ENCODE peak calls at places on chromosomes 3 and 15, in eight cellular contexts. F, S, J, E, V, U, I and N are unnamed samples.

GRCh38 chr3:42071720-42072582 is 19.2 kb upstream of the TRAK1 start:
- DNase-seq in F (peak), S (no peak), J (peak), E (peak), V (peak), U (peak), I (no peak), N (peak)

GRCh38 chr15:80090879-80091503 is 31.5 kb downstream of the ZFAND6 start:
- DNase-seq in F (no peak), S (no peak), J (no peak), E (no peak), V (no peak), U (no peak), I (no peak), N (no peak)

GRCh38 chr15:88645171-88646087 is 6.6 kb downstream of the ISG20 start:
- DNase-seq in F (no peak), S (no peak), J (no peak), E (no peak), V (no peak), U (no peak), I (no peak), N (no peak)

GRCh38 chr3:194265505-194265892 is 85.6 kb downstream of the CPN2 start:
- DNase-seq in F (peak), S (no peak), J (peak), E (peak), V (no peak), U (peak), I (no peak), N (no peak)

GRCh38 chr3:10637342-10637741 is 132.0 kb upstream of the ATP2B2 start:
- DNase-seq in F (no peak), S (no peak), J (no peak), E (no peak), V (no peak), U (no peak), I (no peak), N (no peak)

GRCh38 chr15:90044916-90045371 is 43.8 kb downstream of the ZNF710 start:
- DNase-seq in F (no peak), S (no peak), J (no peak), E (no peak), V (no peak), U (no peak), I (no peak), N (no peak)

GRCh38 chr3:12815719-12816118 is 19.2 kb downstream of the CAND2 start:
- DNase-seq in F (no peak), S (no peak), J (no peak), E (no peak), V (no peak), U (no peak), I (no peak), N (no peak)

GRCh38 chr3:169867584-169868211 is 2.0 kb downstream of the LRRC31 start:
- DNase-seq in F (no peak), S (no peak), J (no peak), E (no peak), V (no peak), U (no peak), I (no peak), N (no peak)

GRCh38 chr3:127953092-127953491 is 38.1 kb downstream of the KBTBD12 start:
- DNase-seq in F (peak), S (no peak), J (no peak), E (no peak), V (no peak), U (peak), I (no peak), N (no peak)

GRCh38 chr3:118501152-118501551 is 533.5 kb downstream of the IGSF11 start:
- DNase-seq in F (peak), S (no peak), J (no peak), E (peak), V (no peak), U (no peak), I (no peak), N (no peak)

GRCh38 chr3:6860911-6861330 is at the start of gene GRM7:
- DNase-seq in F (peak), S (no peak), J (no peak), E (no peak), V (peak), U (no peak), I (no peak), N (peak)

GRCh38 chr3:172384836-172385235 is 63.4 kb downstream of the GHSR start:
- DNase-seq in F (peak), S (no peak), J (no peak), E (no peak), V (no peak), U (no peak), I (no peak), N (no peak)

GRCh38 chr3:173932624-173933023 is 535.1 kb downstream of the NLGN1 start:
- DNase-seq in F (peak), S (no peak), J (peak), E (peak), V (no peak), U (peak), I (no peak), N (no peak)